ENCODE peak calls at places on chromosomes 7 and 10, in seven cellular contexts. U is upper lobe of right lung, F is uterus, A is fibroblast of villous mesenchyme, S is GM23248, Z is fibroblast of lung, W is IMR-90. N is an unnamed sample.

GRCh38 chr7:26329520-26330269 is 38.0 kb downstream of the SNX10 start:
- DNase-seq in U (peak; percentile 73), F (no peak), A (no peak), S (no peak), Z (no peak), W (no peak), N (no peak)

GRCh38 chr7:14414274-14414986 is 425.0 kb upstream of the ETV1 start:
- DNase-seq in U (no peak), F (no peak), A (no peak), S (no peak), Z (no peak), W (no peak), N (no peak)

GRCh38 chr7:94382746-94383145 is 11.9 kb upstream of the COL1A2 start:
- DNase-seq in U (no peak), F (no peak), A (no peak), S (peak; percentile 88), Z (peak; percentile 48), W (no peak), N (no peak)

GRCh38 chr10:12609435-12609834 is 260.1 kb downstream of the CAMK1D start:
- DNase-seq in U (no peak), F (no peak), A (no peak), S (no peak), Z (no peak), W (no peak), N (no peak)

GRCh38 chr7:7848245-7848644 is 120.4 kb upstream of the GLCCI1 start:
- DNase-seq in U (no peak), F (no peak), A (no peak), S (no peak), Z (no peak), W (no peak), N (no peak)

GRCh38 chr10:4201866-4202825 is 417.1 kb upstream of the KLF6 start:
- DNase-seq in U (no peak), F (no peak), A (peak; percentile 62), S (peak; percentile 70), Z (no peak), W (no peak), N (no peak)

GRCh38 chr10:73931767-73932624 is 21.1 kb downstream of the PLAU start:
- DNase-seq in U (peak; percentile 70), F (no peak), A (no peak), S (no peak), Z (peak; percentile 34), W (no peak), N (no peak)

GRCh38 chr7:83701744-83702143 is 52.8 kb upstream of the SEMA3E start:
- DNase-seq in U (no peak), F (no peak), A (no peak), S (no peak), Z (no peak), W (no peak), N (no peak)

GRCh38 chr7:72405389-72405788 is 6.7 kb downstream of the CALN1 start:
- DNase-seq in U (peak; percentile 79), F (no peak), A (no peak), S (no peak), Z (no peak), W (no peak), N (peak; percentile 67)

GRCh38 chr10:47253651-47254375 is 46.2 kb upstream of the GDF10 start:
- DNase-seq in U (no peak), F (no peak), A (no peak), S (peak; percentile 70), Z (peak; percentile 67), W (peak; percentile 41), N (no peak)

GRCh38 chr10:107232013-107232412 is 67.5 kb upstream of the SORCS1 start:
- DNase-seq in U (no peak), F (no peak), A (peak; percentile 0), S (peak; percentile 1), Z (no peak), W (no peak), N (no peak)

GRCh38 chr10:122164815-122165491 is 106.1 kb upstream of the BTBD16 start:
- DNase-seq in U (no peak), F (no peak), A (no peak), S (no peak), Z (no peak), W (no peak), N (no peak)

GRCh38 chr7:7756577-7756976 is 38.2 kb upstream of the RPA3 start:
- DNase-seq in U (no peak), F (no peak), A (peak; percentile 30), S (no peak), Z (no peak), W (no peak), N (no peak)

GRCh38 chr7:1485156-1485555 is 19.0 kb downstream of the INTS1 start:
- DNase-seq in U (no peak), F (no peak), A (no peak), S (no peak), Z (no peak), W (no peak), N (no peak)

GRCh38 chr7:30911133-30911532 is 520 bp upstream of the AQP1 start:
- DNase-seq in U (no peak), F (no peak), A (no peak), S (no peak), Z (no peak), W (no peak), N (no peak)

GRCh38 chr7:30911561-30911969 is at the start of gene AQP1:
- DNase-seq in U (peak; percentile 95), F (peak; percentile 76), A (peak; percentile 63), S (no peak), Z (peak; percentile 55), W (no peak), N (no peak)

GRCh38 chr7:30912986-30913671 is 1.5 kb downstream of the AQP1 start:
- DNase-seq in U (no peak), F (no peak), A (no peak), S (no peak), Z (no peak), W (no peak), N (no peak)

GRCh38 chr7:30912021-30912420 is 368 bp downstream of the AQP1 start:
- DNase-seq in U (no peak), F (no peak), A (no peak), S (no peak), Z (no peak), W (no peak), N (no peak)

DNA sequence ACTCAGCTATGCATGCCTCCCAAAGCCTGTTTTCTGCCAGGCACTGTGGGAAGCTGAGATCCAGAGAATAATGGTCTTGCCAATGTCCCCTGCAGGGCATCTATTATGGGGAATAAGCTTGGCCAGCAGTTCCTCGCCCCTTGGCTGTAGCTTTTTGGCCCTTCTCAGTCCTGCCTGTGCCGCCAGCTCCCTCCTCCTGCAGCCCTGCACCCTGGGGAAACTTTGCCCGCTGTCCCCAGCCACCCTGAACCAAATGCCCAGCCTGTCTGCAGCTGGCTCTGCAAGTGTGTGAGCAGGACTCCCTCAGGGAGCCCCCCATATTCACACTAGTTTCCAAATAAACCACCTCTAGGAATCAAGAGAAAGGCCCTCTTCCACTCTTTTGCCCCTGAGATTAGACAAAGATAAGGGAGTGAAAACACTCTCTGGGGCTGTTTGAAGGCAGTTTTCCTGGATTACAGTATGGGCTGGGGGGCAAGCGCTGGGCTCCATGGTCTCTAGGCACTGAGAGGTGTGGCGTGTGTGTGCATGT is 867 bp downstream of the AQP1 start:
- DNase-seq in U (no peak), F (no peak), A (no peak), S (no peak), Z (no peak), W (no peak), N (no peak)
- H3K4me3 ChIP-seq in U (peak overlapping the region; percentile 66), F (peak overlapping the region; percentile 16), A (peak overlapping the region; percentile 21), S (no peak overlapping the region), Z (no peak overlapping the region), W (no peak overlapping the region), N (peak overlapping the region; percentile 26)

GRCh38 chr7:36154255-36155212 is 1.5 kb downstream of the EEPD1 start:
- DNase-seq in U (no peak), F (no peak), A (no peak), S (peak; percentile 19), Z (no peak), W (no peak), N (no peak)
- H3K4me3 ChIP-seq in U (peak overlapping the region; percentile 88), F (peak overlapping the region; percentile 88), A (peak overlapping the region; percentile 73), S (peak overlapping the region; percentile 75), Z (peak overlapping the region; percentile 63), W (peak overlapping the region; percentile 60), N (peak overlapping the region; percentile 79)

GRCh38 chr7:43656997-43657396 is 72.3 kb downstream of the COA1 start:
- DNase-seq in U (no peak), F (no peak), A (no peak), S (no peak), Z (no peak), W (no peak), N (no peak)

GRCh38 chr7:43659549-43659896 is 69.8 kb downstream of the COA1 start:
- DNase-seq in U (no peak), F (no peak), A (no peak), S (no peak), Z (no peak), W (no peak), N (no peak)

GRCh38 chr7:43664681-43665080 is 64.6 kb downstream of the COA1 start:
- DNase-seq in U (no peak), F (no peak), A (no peak), S (no peak), Z (no peak), W (no peak), N (no peak)

GRCh38 chr7:43658718-43659548 is 70.4 kb downstream of the COA1 start:
- DNase-seq in U (no peak), F (no peak), A (peak; percentile 64), S (peak; percentile 87), Z (peak; percentile 98), W (peak; percentile 93), N (no peak)

GRCh38 chr7:43660141-43660540 is 69.2 kb downstream of the COA1 start:
- DNase-seq in U (no peak), F (no peak), A (no peak), S (no peak), Z (no peak), W (no peak), N (no peak)
- H3K4me3 ChIP-seq in U (no peak overlapping the region), F (no peak overlapping the region), A (no peak overlapping the region), S (no peak overlapping the region), Z (no peak overlapping the region), W (no peak overlapping the region), N (no peak overlapping the region)

GRCh38 chr10:132370426-132371340 is 26.3 kb upstream of the PWWP2B start:
- DNase-seq in U (peak; percentile 59), F (no peak), A (no peak), S (no peak), Z (no peak), W (no peak), N (no peak)
- H3K4me3 ChIP-seq in U (no peak overlapping the region), F (no peak overlapping the region), A (no peak overlapping the region), S (no peak overlapping the region), Z (no peak overlapping the region), W (no peak overlapping the region), N (no peak overlapping the region)

GRCh38 chr7:25308898-25309521 is 80.7 kb upstream of the NPVF start:
- DNase-seq in U (no peak), F (no peak), A (peak; percentile 7), S (no peak), Z (no peak), W (no peak), N (no peak)
- H3K4me3 ChIP-seq in U (no peak overlapping the region), F (no peak overlapping the region), A (no peak overlapping the region), S (no peak overlapping the region), Z (no peak overlapping the region), W (no peak overlapping the region), N (no peak overlapping the region)

N was measured in dorsolateral prefrontal cortex.